ENCODE peak calls at places on chromosome 15, in eight cellular contexts. One of them, this sample, is unnamed.
A peak's percentile ranks its signal among the peaks of the same experiment; 100 is the strongest.

GRCh38 chr15:82045179-82045891 is 483 bp downstream of the MEX3B start:
- DNase-seq in left lung: peak; percentile 85
- DNase-seq in dorsolateral prefrontal cortex: peak; percentile 41
- DNase-seq in mammary epithelial cell: peak; percentile 46
- DNase-seq in psoas muscle: peak; percentile 67
- DNase-seq in brain microvascular endothelial cell: peak; percentile 41
- DNase-seq in HCT116: no peak
- DNase-seq in uterus: no peak
- DNase-seq in this sample: peak; percentile 29

GRCh38 chr15:74920472-74920871 is 13.8 kb upstream of the FAM219B start:
- DNase-seq in left lung: no peak
- DNase-seq in dorsolateral prefrontal cortex: no peak
- DNase-seq in mammary epithelial cell: no peak
- DNase-seq in psoas muscle: no peak
- DNase-seq in brain microvascular endothelial cell: peak; percentile 18
- DNase-seq in HCT116: no peak
- DNase-seq in uterus: no peak
- DNase-seq in this sample: no peak

GRCh38 chr15:71118881-71119632 is 3.8 kb downstream of the THSD4 start:
- DNase-seq in left lung: no peak
- DNase-seq in dorsolateral prefrontal cortex: no peak
- DNase-seq in mammary epithelial cell: no peak
- DNase-seq in psoas muscle: no peak
- DNase-seq in brain microvascular endothelial cell: no peak
- DNase-seq in HCT116: no peak
- DNase-seq in uterus: no peak
- DNase-seq in this sample: no peak

GRCh38 chr15:79769081-79769481 is 127.7 kb downstream of the MTHFS start:
- DNase-seq in left lung: no peak
- DNase-seq in dorsolateral prefrontal cortex: no peak
- DNase-seq in mammary epithelial cell: peak; percentile 26
- DNase-seq in psoas muscle: no peak
- DNase-seq in brain microvascular endothelial cell: peak; percentile 2
- DNase-seq in HCT116: peak; percentile 10
- DNase-seq in uterus: no peak
- DNase-seq in this sample: peak; percentile 21

GRCh38 chr15:42575188-42576039 is at the start of gene STARD9:
- DNase-seq in left lung: peak; percentile 99
- DNase-seq in dorsolateral prefrontal cortex: peak; percentile 98
- DNase-seq in mammary epithelial cell: peak; percentile 98
- DNase-seq in psoas muscle: peak; percentile 99
- DNase-seq in brain microvascular endothelial cell: peak; percentile 97
- DNase-seq in HCT116: peak; percentile 94
- DNase-seq in uterus: peak; percentile 99
- DNase-seq in this sample: peak; percentile 96

GRCh38 chr15:58469432-58470353 is 37.9 kb downstream of the LIPC start:
- DNase-seq in left lung: no peak
- DNase-seq in dorsolateral prefrontal cortex: no peak
- DNase-seq in mammary epithelial cell: peak; percentile 96
- DNase-seq in psoas muscle: no peak
- DNase-seq in brain microvascular endothelial cell: peak; percentile 97
- DNase-seq in HCT116: peak; percentile 69
- DNase-seq in uterus: no peak
- DNase-seq in this sample: no peak

GRCh38 chr15:88621789-88622604 is 857 bp downstream of the AEN start:
- DNase-seq in left lung: no peak
- DNase-seq in dorsolateral prefrontal cortex: no peak
- DNase-seq in mammary epithelial cell: peak; percentile 61
- DNase-seq in psoas muscle: no peak
- DNase-seq in brain microvascular endothelial cell: peak; percentile 48
- DNase-seq in HCT116: no peak
- DNase-seq in uterus: no peak
- DNase-seq in this sample: peak; percentile 65

GRCh38 chr15:55218068-55218467 is 21.3 kb upstream of the RSL24D1 start:
- DNase-seq in left lung: no peak
- DNase-seq in dorsolateral prefrontal cortex: no peak
- DNase-seq in mammary epithelial cell: no peak
- DNase-seq in psoas muscle: no peak
- DNase-seq in brain microvascular endothelial cell: no peak
- DNase-seq in HCT116: no peak
- DNase-seq in uterus: no peak
- DNase-seq in this sample: no peak

GRCh38 chr15:63187589-63188226 is 1.7 kb upstream of the RAB8B start:
- DNase-seq in left lung: no peak
- DNase-seq in dorsolateral prefrontal cortex: no peak
- DNase-seq in mammary epithelial cell: no peak
- DNase-seq in psoas muscle: no peak
- DNase-seq in brain microvascular endothelial cell: no peak
- DNase-seq in HCT116: no peak
- DNase-seq in uterus: no peak
- DNase-seq in this sample: no peak

DNA sequence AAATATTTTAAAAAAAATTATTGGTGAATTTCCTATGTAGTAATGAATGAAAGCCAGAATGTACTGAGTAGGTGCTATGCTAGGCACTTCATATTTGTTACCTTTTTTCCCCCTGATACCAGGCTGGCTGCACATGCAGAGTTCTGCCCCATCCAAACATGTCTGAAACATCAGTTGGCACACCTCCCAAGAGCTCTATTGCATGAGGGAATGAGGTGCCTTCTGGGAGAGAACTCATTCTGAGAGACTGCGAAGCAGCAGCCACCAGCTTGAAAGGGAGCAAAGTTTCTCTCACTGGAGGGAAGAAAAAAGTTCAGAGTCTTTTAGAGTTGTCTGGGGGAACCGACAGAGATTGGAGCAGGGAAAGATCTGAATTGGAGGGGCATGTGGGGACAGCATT is 84.1 kb downstream of the AGBL1 start:
- DNase-seq in left lung: no peak
- DNase-seq in dorsolateral prefrontal cortex: no peak
- DNase-seq in mammary epithelial cell: no peak
- DNase-seq in psoas muscle: no peak
- DNase-seq in brain microvascular endothelial cell: no peak
- DNase-seq in HCT116: no peak
- DNase-seq in uterus: peak; percentile 43
- DNase-seq in this sample: no peak
- H3K27ac ChIP-seq in left lung: no peak overlapping the region
- H3K27ac ChIP-seq in dorsolateral prefrontal cortex: no peak overlapping the region
- H3K27ac ChIP-seq in mammary epithelial cell: no peak overlapping the region
- H3K27ac ChIP-seq in psoas muscle: peak overlapping the region; percentile 92
- H3K27ac ChIP-seq in brain microvascular endothelial cell: no peak overlapping the region
- H3K27ac ChIP-seq in HCT116: no peak overlapping the region
- H3K27ac ChIP-seq in uterus: peak overlapping the region; percentile 62
- H3K27ac ChIP-seq in this sample: no peak overlapping the region

DNA sequence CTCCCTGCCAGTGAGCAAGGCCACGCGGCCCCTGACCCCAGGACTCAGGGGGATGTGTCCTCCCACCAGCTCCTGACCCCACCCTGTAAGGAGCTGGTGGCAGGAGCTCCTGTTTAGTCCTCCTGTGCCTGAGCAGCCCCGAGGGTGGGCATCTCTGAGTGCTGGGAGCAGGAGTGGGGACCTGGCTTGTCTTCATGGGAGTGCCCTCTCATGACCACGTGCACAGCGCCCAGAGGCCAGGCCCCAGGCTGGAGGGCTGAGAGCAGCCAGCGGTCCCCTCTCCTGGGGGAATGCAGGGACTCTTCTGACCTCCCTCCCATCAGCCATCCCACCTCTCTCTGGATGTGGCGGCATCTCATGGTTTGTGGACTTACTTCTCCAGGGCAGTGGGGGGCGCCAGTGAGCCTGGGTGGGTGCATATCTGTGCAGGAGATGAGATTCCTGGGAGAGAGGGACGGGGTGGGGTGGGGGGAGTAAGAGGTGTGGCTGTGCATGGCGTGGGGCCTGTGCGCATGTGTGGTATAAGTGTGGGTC is 205.6 kb downstream of the TBC1D2B start:
- DNase-seq in left lung: peak; percentile 65
- DNase-seq in dorsolateral prefrontal cortex: no peak
- DNase-seq in mammary epithelial cell: no peak
- DNase-seq in psoas muscle: peak; percentile 44
- DNase-seq in brain microvascular endothelial cell: no peak
- DNase-seq in HCT116: no peak
- DNase-seq in uterus: no peak
- DNase-seq in this sample: no peak
- TF ChIP-seq CTCF in left lung: no peak
- TF ChIP-seq CTCF in dorsolateral prefrontal cortex: no peak
- TF ChIP-seq CTCF in mammary epithelial cell: no peak
- TF ChIP-seq CTCF in psoas muscle: no peak
- TF ChIP-seq CTCF in brain microvascular endothelial cell: peak; percentile 54
- TF ChIP-seq CTCF in HCT116: peak; percentile 55
- TF ChIP-seq CTCF in uterus: no peak
- TF ChIP-seq CTCF in this sample: peak; percentile 43

GRCh38 chr15:45022871-45023658 is at the start of gene SORD:
- DNase-seq in left lung: peak; percentile 100
- DNase-seq in dorsolateral prefrontal cortex: peak; percentile 92
- DNase-seq in mammary epithelial cell: peak; percentile 73
- DNase-seq in psoas muscle: peak; percentile 94
- DNase-seq in brain microvascular endothelial cell: peak; percentile 72
- DNase-seq in HCT116: peak; percentile 68
- DNase-seq in uterus: peak; percentile 91
- DNase-seq in this sample: peak; percentile 93
- H3K27ac ChIP-seq in left lung: peak within 1 kb of the TSS; percentile 42
- H3K27ac ChIP-seq in dorsolateral prefrontal cortex: peak within 1 kb of the TSS; percentile 92
- H3K27ac ChIP-seq in mammary epithelial cell: peak within 1 kb of the TSS; percentile 42
- H3K27ac ChIP-seq in psoas muscle: peak within 1 kb of the TSS; percentile 48
- H3K27ac ChIP-seq in brain microvascular endothelial cell: peak within 1 kb of the TSS; percentile 0
- H3K27ac ChIP-seq in HCT116: peak within 1 kb of the TSS; percentile 76
- H3K27ac ChIP-seq in uterus: peak within 1 kb of the TSS; percentile 74
- H3K27ac ChIP-seq in this sample: no peak within 1 kb of the TSS

DNA sequence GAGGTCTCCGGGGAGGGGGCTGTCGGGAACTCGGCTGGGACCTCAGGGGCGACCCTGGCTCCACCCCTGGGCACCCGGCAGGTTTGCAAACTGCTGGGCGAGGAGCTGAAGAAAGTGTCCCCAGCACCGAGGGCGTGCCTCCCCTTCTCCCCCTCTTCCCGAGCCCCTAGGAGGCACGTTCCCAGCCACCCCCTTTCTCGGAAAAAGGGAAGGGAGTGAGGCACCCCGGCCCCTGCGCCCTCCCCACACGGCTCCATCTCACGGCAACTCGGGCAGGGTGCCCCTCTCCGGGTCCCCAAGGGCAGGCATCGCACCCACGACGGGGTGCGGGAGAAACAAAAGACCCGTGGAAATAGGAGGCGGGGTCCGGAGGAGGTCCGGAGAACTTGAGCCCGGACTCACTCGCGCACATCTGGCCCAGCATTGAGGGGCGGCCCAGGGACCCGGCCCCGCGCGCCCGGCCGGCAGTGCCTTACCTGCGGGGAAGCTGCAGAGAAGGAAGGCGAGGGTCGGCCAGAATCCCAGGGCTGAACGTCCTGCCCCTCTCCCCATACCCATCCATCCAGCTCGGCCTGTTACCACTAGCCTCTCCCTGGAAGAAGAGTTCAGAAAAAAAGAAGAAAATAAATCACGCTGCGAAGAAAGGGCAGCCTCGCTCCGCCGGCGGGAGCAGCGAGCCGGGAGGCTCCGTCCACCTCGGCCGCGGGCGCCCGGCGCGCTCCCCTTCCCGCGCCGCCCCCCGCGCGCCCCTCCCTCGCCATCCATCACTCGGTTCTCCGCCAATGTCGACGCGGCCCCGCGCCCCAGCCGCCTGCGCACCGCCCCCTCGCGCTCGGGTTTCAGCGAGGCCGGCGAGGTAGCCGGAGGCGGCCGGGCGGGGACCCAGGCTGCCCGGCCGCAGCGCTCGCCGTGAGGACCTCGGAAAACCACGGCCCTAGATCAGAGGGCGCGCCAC is 16.3 kb downstream of the RGMA start:
- DNase-seq in left lung: peak; percentile 91
- DNase-seq in dorsolateral prefrontal cortex: no peak
- DNase-seq in mammary epithelial cell: peak; percentile 49
- DNase-seq in psoas muscle: peak; percentile 94
- DNase-seq in brain microvascular endothelial cell: peak; percentile 25
- DNase-seq in HCT116: peak; percentile 33
- DNase-seq in uterus: peak; percentile 93
- DNase-seq in this sample: no peak
- TF ChIP-seq CTCF in left lung: no peak
- TF ChIP-seq CTCF in dorsolateral prefrontal cortex: peak; percentile 7
- TF ChIP-seq CTCF in mammary epithelial cell: no peak
- TF ChIP-seq CTCF in psoas muscle: no peak
- TF ChIP-seq CTCF in brain microvascular endothelial cell: no peak
- TF ChIP-seq CTCF in HCT116: no peak
- TF ChIP-seq CTCF in uterus: peak; percentile 15
- TF ChIP-seq CTCF in this sample: no peak

GRCh38 chr15:80999623-81000036 is 1.1 kb upstream of the TLNRD1 start:
- DNase-seq in left lung: no peak
- DNase-seq in dorsolateral prefrontal cortex: no peak
- DNase-seq in mammary epithelial cell: no peak
- DNase-seq in psoas muscle: no peak
- DNase-seq in brain microvascular endothelial cell: no peak
- DNase-seq in HCT116: peak; percentile 63
- DNase-seq in uterus: no peak
- DNase-seq in this sample: peak; percentile 77
- H3K27ac ChIP-seq in left lung: peak overlapping the region; percentile 99
- H3K27ac ChIP-seq in dorsolateral prefrontal cortex: peak overlapping the region; percentile 98
- H3K27ac ChIP-seq in mammary epithelial cell: no peak overlapping the region
- H3K27ac ChIP-seq in psoas muscle: no peak overlapping the region
- H3K27ac ChIP-seq in brain microvascular endothelial cell: no peak overlapping the region
- H3K27ac ChIP-seq in HCT116: peak overlapping the region; percentile 90
- H3K27ac ChIP-seq in uterus: peak overlapping the region; percentile 98
- H3K27ac ChIP-seq in this sample: peak overlapping the region; percentile 65

GRCh38 chr15:90934949-90935751 is at the start of gene UNC45A:
- DNase-seq in left lung: peak; percentile 99
- DNase-seq in dorsolateral prefrontal cortex: peak; percentile 85
- DNase-seq in mammary epithelial cell: peak; percentile 91
- DNase-seq in psoas muscle: peak; percentile 95
- DNase-seq in brain microvascular endothelial cell: peak; percentile 68
- DNase-seq in HCT116: peak; percentile 76
- DNase-seq in uterus: peak; percentile 91
- DNase-seq in this sample: peak; percentile 95
- TF ChIP-seq CTCF in left lung: no peak
- TF ChIP-seq CTCF in dorsolateral prefrontal cortex: no peak
- TF ChIP-seq CTCF in mammary epithelial cell: no peak
- TF ChIP-seq CTCF in psoas muscle: no peak
- TF ChIP-seq CTCF in brain microvascular endothelial cell: no peak
- TF ChIP-seq CTCF in HCT116: no peak
- TF ChIP-seq CTCF in uterus: no peak
- TF ChIP-seq CTCF in this sample: peak; percentile 35

GRCh38 chr15:49895337-49896223 is 223.5 kb downstream of the ATP8B4 start:
- DNase-seq in left lung: no peak
- DNase-seq in dorsolateral prefrontal cortex: no peak
- DNase-seq in mammary epithelial cell: no peak
- DNase-seq in psoas muscle: no peak
- DNase-seq in brain microvascular endothelial cell: peak; percentile 29
- DNase-seq in HCT116: no peak
- DNase-seq in uterus: no peak
- DNase-seq in this sample: no peak
- H3K27ac ChIP-seq in left lung: no peak overlapping the region
- H3K27ac ChIP-seq in dorsolateral prefrontal cortex: no peak overlapping the region
- H3K27ac ChIP-seq in mammary epithelial cell: no peak overlapping the region
- H3K27ac ChIP-seq in psoas muscle: peak overlapping the region; percentile 27
- H3K27ac ChIP-seq in brain microvascular endothelial cell: no peak overlapping the region
- H3K27ac ChIP-seq in HCT116: no peak overlapping the region
- H3K27ac ChIP-seq in uterus: peak overlapping the region; percentile 65
- H3K27ac ChIP-seq in this sample: no peak overlapping the region

This sample was measured in OCI-LY7.